ENCODE peak calls at places on chromosomes 5 and 9, in nine cellular contexts. O is ACHN, H is HT1080, J is endothelial cell, Z is stomach, N is type B pancreatic cell, S is EH, P is ovary, Y is germinal center. E is an unnamed sample.

GRCh38 chr9:1875921-1876448 is 139.2 kb upstream of the SMARCA2 start:
- DNase-seq in O (no peak), H (no peak), J (no peak), Z (no peak), N (no peak), S (no peak), P (no peak), Y (no peak), E (no peak)

GRCh38 chr9:89677696-89678393 is 73.0 kb downstream of the GADD45G start:
- DNase-seq in O (no peak), H (no peak), J (no peak), Z (peak), N (no peak), S (no peak), P (peak), Y (no peak), E (peak)

GRCh38 chr5:52809884-52810283 is 22.2 kb downstream of the ITGA1 start:
- DNase-seq in O (no peak), H (peak), J (no peak), Z (no peak), N (no peak), S (peak), P (no peak), Y (no peak), E (no peak)

GRCh38 chr9:98457696-98458370 is 202.4 kb upstream of the TBC1D2 start:
- DNase-seq in O (no peak), H (no peak), J (no peak), Z (no peak), N (no peak), S (peak), P (no peak), Y (no peak), E (no peak)

GRCh38 chr9:136644343-136644592 is 18.4 kb upstream of the EGFL7 start:
- DNase-seq in O (no peak), H (no peak), J (no peak), Z (peak), N (no peak), S (peak), P (no peak), Y (no peak), E (no peak)

GRCh38 chr5:10563940-10564837 is at the start of gene ANKRD33B:
- DNase-seq in O (peak), H (peak), J (peak), Z (peak), N (no peak), S (peak), P (peak), Y (peak), E (peak)

GRCh38 chr9:122827759-122828090 is 663 bp downstream of the PDCL start:
- DNase-seq in O (peak), H (peak), J (peak), Z (no peak), N (no peak), S (peak), P (no peak), Y (no peak), E (no peak)

GRCh38 chr9:71604197-71605063 is 163.9 kb downstream of the CEMIP2 start:
- DNase-seq in O (peak), H (peak), J (peak), Z (peak), N (peak), S (peak), P (peak), Y (peak), E (peak)

GRCh38 chr5:172751761-172752510 is 19.1 kb downstream of the DUSP1 start:
- DNase-seq in O (no peak), H (no peak), J (no peak), Z (no peak), N (no peak), S (no peak), P (no peak), Y (no peak), E (no peak)

GRCh38 chr9:109906766-109907382 is 126.9 kb downstream of the PALM2AKAP2 start:
- DNase-seq in O (no peak), H (peak), J (no peak), Z (no peak), N (no peak), S (peak), P (no peak), Y (no peak), E (no peak)

GRCh38 chr9:27118916-27119315 is 9.9 kb downstream of the TEK start:
- DNase-seq in O (no peak), H (peak), J (no peak), Z (no peak), N (no peak), S (peak), P (no peak), Y (no peak), E (no peak)

GRCh38 chr5:179307931-179308471 is 37.3 kb downstream of the ADAMTS2 start:
- DNase-seq in O (no peak), H (no peak), J (no peak), Z (no peak), N (no peak), S (no peak), P (no peak), Y (no peak), E (no peak)

GRCh38 chr5:89241186-89241585 is 358.2 kb upstream of the MEF2C start:
- DNase-seq in O (no peak), H (no peak), J (no peak), Z (no peak), N (no peak), S (no peak), P (no peak), Y (no peak), E (no peak)

GRCh38 chr5:143986567-143987242 is 174.7 kb downstream of the HMHB1 start:
- DNase-seq in O (no peak), H (no peak), J (no peak), Z (no peak), N (no peak), S (peak), P (no peak), Y (no peak), E (no peak)

GRCh38 chr5:133818869-133819600 is 149.4 kb downstream of the C5orf15 start:
- DNase-seq in O (no peak), H (no peak), J (no peak), Z (no peak), N (no peak), S (no peak), P (no peak), Y (no peak), E (peak)

GRCh38 chr9:24817756-24818155 is 272.1 kb upstream of the IZUMO3 start:
- DNase-seq in O (no peak), H (no peak), J (no peak), Z (no peak), N (no peak), S (no peak), P (no peak), Y (no peak), E (no peak)

GRCh38 chr5:111635151-111635945 is 121.6 kb downstream of the NREP start:
- DNase-seq in O (no peak), H (no peak), J (no peak), Z (peak), N (no peak), S (no peak), P (no peak), Y (no peak), E (no peak)

GRCh38 chr5:171409164-171410136 is 10.0 kb upstream of the FGF18 start:
- DNase-seq in O (no peak), H (no peak), J (no peak), Z (no peak), N (no peak), S (no peak), P (no peak), Y (no peak), E (no peak)

GRCh38 chr9:96453625-96454024 is 3.7 kb downstream of the HABP4 start:
- DNase-seq in O (peak), H (peak), J (no peak), Z (no peak), N (no peak), S (peak), P (no peak), Y (no peak), E (no peak)

GRCh38 chr5:73764996-73765395 is 139.0 kb downstream of the ARHGEF28 start:
- DNase-seq in O (no peak), H (no peak), J (no peak), Z (no peak), N (no peak), S (peak), P (no peak), Y (no peak), E (no peak)

GRCh38 chr9:81557957-81558791 is 131.2 kb downstream of the TLE1 start:
- DNase-seq in O (peak), H (no peak), J (no peak), Z (peak), N (no peak), S (peak), P (no peak), Y (no peak), E (no peak)

GRCh38 chr9:76403352-76403751 is 9.1 kb upstream of the RFK start:
- DNase-seq in O (peak), H (peak), J (no peak), Z (no peak), N (no peak), S (peak), P (no peak), Y (peak), E (no peak)

GRCh38 chr5:126577415-126577814 is 17.6 kb downstream of the ALDH7A1 start:
- DNase-seq in O (no peak), H (no peak), J (no peak), Z (peak), N (no peak), S (no peak), P (no peak), Y (no peak), E (no peak)

GRCh38 chr9:371349-371748 is 156.7 kb downstream of the DOCK8 start:
- DNase-seq in O (no peak), H (no peak), J (no peak), Z (no peak), N (no peak), S (no peak), P (no peak), Y (no peak), E (no peak)